ENCODE peak calls at places on chromosomes 13 and 19, in five cellular contexts. One of them, this sample, is unnamed.

GRCh38 chr19:31329819-31330218 is 19.4 kb downstream of the TSHZ3 start:
- DNase-seq in iPS-NIHi11: no peak
- DNase-seq in activated T-cell treated with anti-CD3 and anti-CD28 coated beads, Interleukin-2, amount 50 U/mL, for 48 hours: no peak
- DNase-seq in effector CD4-positive, alpha-beta T cell: no peak
- DNase-seq in nephron progenitor cell: no peak
- DNase-seq in this sample: no peak

GRCh38 chr13:28171266-28171665 is 32.9 kb downstream of the PAN3 start:
- DNase-seq in iPS-NIHi11: no peak
- DNase-seq in activated T-cell treated with anti-CD3 and anti-CD28 coated beads, Interleukin-2, amount 50 U/mL, for 48 hours: no peak
- DNase-seq in effector CD4-positive, alpha-beta T cell: no peak
- DNase-seq in nephron progenitor cell: no peak
- DNase-seq in this sample: no peak

GRCh38 chr19:31946491-31946890 is 398.9 kb upstream of the ZNF507 start:
- DNase-seq in iPS-NIHi11: no peak
- DNase-seq in activated T-cell treated with anti-CD3 and anti-CD28 coated beads, Interleukin-2, amount 50 U/mL, for 48 hours: no peak
- DNase-seq in effector CD4-positive, alpha-beta T cell: no peak
- DNase-seq in nephron progenitor cell: no peak
- DNase-seq in this sample: no peak

GRCh38 chr19:1455336-1456120 is 5.6 kb downstream of the APC2 start:
- DNase-seq in iPS-NIHi11: peak
- DNase-seq in activated T-cell treated with anti-CD3 and anti-CD28 coated beads, Interleukin-2, amount 50 U/mL, for 48 hours: peak
- DNase-seq in effector CD4-positive, alpha-beta T cell: peak
- DNase-seq in nephron progenitor cell: peak
- DNase-seq in this sample: no peak

GRCh38 chr19:12756150-12756883 is 4.7 kb downstream of the BEST2 start:
- DNase-seq in iPS-NIHi11: no peak
- DNase-seq in activated T-cell treated with anti-CD3 and anti-CD28 coated beads, Interleukin-2, amount 50 U/mL, for 48 hours: no peak
- DNase-seq in effector CD4-positive, alpha-beta T cell: no peak
- DNase-seq in nephron progenitor cell: no peak
- DNase-seq in this sample: no peak

GRCh38 chr13:113298001-113298945 is 1.2 kb downstream of the LAMP1 start:
- DNase-seq in iPS-NIHi11: no peak
- DNase-seq in activated T-cell treated with anti-CD3 and anti-CD28 coated beads, Interleukin-2, amount 50 U/mL, for 48 hours: no peak
- DNase-seq in effector CD4-positive, alpha-beta T cell: no peak
- DNase-seq in nephron progenitor cell: no peak
- DNase-seq in this sample: no peak

GRCh38 chr19:33868821-33869412 is 72.2 kb downstream of the KCTD15 start:
- DNase-seq in iPS-NIHi11: peak
- DNase-seq in activated T-cell treated with anti-CD3 and anti-CD28 coated beads, Interleukin-2, amount 50 U/mL, for 48 hours: no peak
- DNase-seq in effector CD4-positive, alpha-beta T cell: no peak
- DNase-seq in nephron progenitor cell: peak
- DNase-seq in this sample: no peak

GRCh38 chr13:77381059-77381458 is 54.2 kb upstream of the MYCBP2 start:
- DNase-seq in iPS-NIHi11: no peak
- DNase-seq in activated T-cell treated with anti-CD3 and anti-CD28 coated beads, Interleukin-2, amount 50 U/mL, for 48 hours: no peak
- DNase-seq in effector CD4-positive, alpha-beta T cell: no peak
- DNase-seq in nephron progenitor cell: no peak
- DNase-seq in this sample: no peak

GRCh38 chr19:35290381-35291135 is 1.4 kb upstream of the MAG start:
- DNase-seq in iPS-NIHi11: no peak
- DNase-seq in activated T-cell treated with anti-CD3 and anti-CD28 coated beads, Interleukin-2, amount 50 U/mL, for 48 hours: no peak
- DNase-seq in effector CD4-positive, alpha-beta T cell: no peak
- DNase-seq in nephron progenitor cell: no peak
- DNase-seq in this sample: no peak

GRCh38 chr13:28728642-28729041 is 9.9 kb upstream of the SLC46A3 start:
- DNase-seq in iPS-NIHi11: no peak
- DNase-seq in activated T-cell treated with anti-CD3 and anti-CD28 coated beads, Interleukin-2, amount 50 U/mL, for 48 hours: no peak
- DNase-seq in effector CD4-positive, alpha-beta T cell: no peak
- DNase-seq in nephron progenitor cell: no peak
- DNase-seq in this sample: no peak

GRCh38 chr13:36157475-36157874 is 26.3 kb upstream of the DCLK1 start:
- DNase-seq in iPS-NIHi11: no peak
- DNase-seq in activated T-cell treated with anti-CD3 and anti-CD28 coated beads, Interleukin-2, amount 50 U/mL, for 48 hours: no peak
- DNase-seq in effector CD4-positive, alpha-beta T cell: no peak
- DNase-seq in nephron progenitor cell: no peak
- DNase-seq in this sample: no peak

GRCh38 chr19:2371656-2372055 is 11.6 kb downstream of the TMPRSS9 start:
- DNase-seq in iPS-NIHi11: no peak
- DNase-seq in activated T-cell treated with anti-CD3 and anti-CD28 coated beads, Interleukin-2, amount 50 U/mL, for 48 hours: no peak
- DNase-seq in effector CD4-positive, alpha-beta T cell: no peak
- DNase-seq in nephron progenitor cell: no peak
- DNase-seq in this sample: no peak

GRCh38 chr13:35500071-35500595 is 23.6 kb upstream of the MAB21L1 start:
- DNase-seq in iPS-NIHi11: no peak
- DNase-seq in activated T-cell treated with anti-CD3 and anti-CD28 coated beads, Interleukin-2, amount 50 U/mL, for 48 hours: no peak
- DNase-seq in effector CD4-positive, alpha-beta T cell: no peak
- DNase-seq in nephron progenitor cell: no peak
- DNase-seq in this sample: no peak

GRCh38 chr19:38006361-38007045 is 99.5 kb downstream of the SIPA1L3 start:
- DNase-seq in iPS-NIHi11: no peak
- DNase-seq in activated T-cell treated with anti-CD3 and anti-CD28 coated beads, Interleukin-2, amount 50 U/mL, for 48 hours: no peak
- DNase-seq in effector CD4-positive, alpha-beta T cell: no peak
- DNase-seq in nephron progenitor cell: no peak
- DNase-seq in this sample: no peak

GRCh38 chr13:51818771-51819511 is 15.0 kb upstream of the DHRS12 start:
- DNase-seq in iPS-NIHi11: no peak
- DNase-seq in activated T-cell treated with anti-CD3 and anti-CD28 coated beads, Interleukin-2, amount 50 U/mL, for 48 hours: peak
- DNase-seq in effector CD4-positive, alpha-beta T cell: no peak
- DNase-seq in nephron progenitor cell: no peak
- DNase-seq in this sample: no peak

GRCh38 chr13:60019119-60019993 is 144.4 kb downstream of the DIAPH3 start:
- DNase-seq in iPS-NIHi11: no peak
- DNase-seq in activated T-cell treated with anti-CD3 and anti-CD28 coated beads, Interleukin-2, amount 50 U/mL, for 48 hours: no peak
- DNase-seq in effector CD4-positive, alpha-beta T cell: no peak
- DNase-seq in nephron progenitor cell: no peak
- DNase-seq in this sample: no peak